ENCODE peak calls at places on chromosome 11, in eight cellular contexts. M, N, T, B, C, I, P and Y are unnamed samples.

GRCh38 chr11:36350137-36350513 is 54.0 kb downstream of the PRR5L start:
- DNase-seq in M (no peak), N (no peak), T (no peak), B (no peak), C (no peak), I (no peak), P (no peak), Y (no peak)

GRCh38 chr11:59776210-59777066 is 21.3 kb downstream of the STX3 start:
- DNase-seq in M (peak), N (no peak), T (no peak), B (peak), C (no peak), I (no peak), P (no peak), Y (no peak)

GRCh38 chr11:120331301-120331966 is 4.8 kb upstream of the ARHGEF12 start:
- DNase-seq in M (peak), N (peak), T (peak), B (peak), C (no peak), I (no peak), P (no peak), Y (peak)

GRCh38 chr11:94171693-94172440 is 43.2 kb downstream of the PANX1 start:
- DNase-seq in M (peak), N (peak), T (no peak), B (peak), C (peak), I (no peak), P (peak), Y (peak)

GRCh38 chr11:118900535-118901384 is 17.1 kb downstream of the CXCR5 start:
- DNase-seq in M (no peak), N (no peak), T (no peak), B (no peak), C (no peak), I (no peak), P (no peak), Y (no peak)

GRCh38 chr11:76978818-76979217 is 55.4 kb upstream of the B3GNT6 start:
- DNase-seq in M (no peak), N (no peak), T (no peak), B (no peak), C (no peak), I (no peak), P (no peak), Y (no peak)

GRCh38 chr11:32830413-32830738 is 649 bp downstream of the PRRG4 start:
- DNase-seq in M (peak), N (no peak), T (no peak), B (peak), C (peak), I (no peak), P (no peak), Y (no peak)

GRCh38 chr11:116814502-116814901 is 8.6 kb downstream of the APOA4 start:
- DNase-seq in M (no peak), N (no peak), T (no peak), B (no peak), C (no peak), I (no peak), P (no peak), Y (no peak)

GRCh38 chr11:62689421-62690183 is at the start of gene LRRN4CL:
- DNase-seq in M (peak), N (peak), T (peak), B (peak), C (no peak), I (peak), P (no peak), Y (peak)

GRCh38 chr11:73359930-73360742 is 16.1 kb upstream of the RELT start:
- DNase-seq in M (peak), N (peak), T (no peak), B (peak), C (peak), I (no peak), P (peak), Y (peak)

GRCh38 chr11:64124147-64124546 is 41.8 kb downstream of the MACROD1 start:
- DNase-seq in M (peak), N (no peak), T (no peak), B (peak), C (peak), I (no peak), P (no peak), Y (no peak)

GRCh38 chr11:67060111-67060522 is 3.5 kb downstream of the RHOD start:
- DNase-seq in M (peak), N (no peak), T (no peak), B (peak), C (no peak), I (peak), P (no peak), Y (no peak)

GRCh38 chr11:9330387-9331384 is 16.3 kb upstream of the TMEM41B start:
- DNase-seq in M (peak), N (peak), T (no peak), B (peak), C (no peak), I (peak), P (no peak), Y (peak)

GRCh38 chr11:11381471-11382100 is 28.5 kb upstream of the CSNK2A3 start:
- DNase-seq in M (no peak), N (no peak), T (no peak), B (no peak), C (peak), I (no peak), P (no peak), Y (no peak)

GRCh38 chr11:131118247-131118646 is 202.0 kb upstream of the SNX19 start:
- DNase-seq in M (peak), N (no peak), T (no peak), B (no peak), C (no peak), I (no peak), P (no peak), Y (no peak)

GRCh38 chr11:43543313-43543712 is 137.2 kb upstream of the HSD17B12 start:
- DNase-seq in M (no peak), N (no peak), T (no peak), B (no peak), C (peak), I (no peak), P (no peak), Y (no peak)

GRCh38 chr11:130478881-130479280 is 30.4 kb downstream of the ADAMTS15 start:
- DNase-seq in M (no peak), N (peak), T (no peak), B (peak), C (no peak), I (no peak), P (no peak), Y (no peak)

GRCh38 chr11:93512073-93512475 is 31.1 kb downstream of the SMCO4 start:
- DNase-seq in M (no peak), N (no peak), T (no peak), B (no peak), C (no peak), I (no peak), P (no peak), Y (no peak)

GRCh38 chr11:125465701-125466100 is 30.4 kb downstream of the FEZ1 start:
- DNase-seq in M (no peak), N (no peak), T (no peak), B (no peak), C (no peak), I (no peak), P (no peak), Y (no peak)

GRCh38 chr11:131773626-131774025 is 403.2 kb downstream of the NTM start:
- DNase-seq in M (no peak), N (no peak), T (no peak), B (peak), C (no peak), I (no peak), P (no peak), Y (no peak)

GRCh38 chr11:96385187-96385586 is 4.5 kb downstream of the CCDC82 start:
- DNase-seq in M (no peak), N (no peak), T (no peak), B (no peak), C (no peak), I (no peak), P (no peak), Y (no peak)

GRCh38 chr11:92769125-92769524 is 200.3 kb upstream of the MTNR1B start:
- DNase-seq in M (no peak), N (no peak), T (no peak), B (no peak), C (no peak), I (no peak), P (no peak), Y (no peak)

GRCh38 chr11:118581057-118581456 is 8.8 kb downstream of the ARCN1 start:
- DNase-seq in M (no peak), N (no peak), T (no peak), B (no peak), C (peak), I (no peak), P (no peak), Y (no peak)

GRCh38 chr11:12330491-12331231 is 46.7 kb upstream of the PARVA start:
- DNase-seq in M (peak), N (no peak), T (no peak), B (no peak), C (peak), I (no peak), P (no peak), Y (no peak)

GRCh38 chr11:129090056-129090455 is 102.1 kb downstream of the ARHGAP32 start:
- DNase-seq in M (no peak), N (peak), T (no peak), B (no peak), C (no peak), I (no peak), P (no peak), Y (no peak)

GRCh38 chr11:8207080-8208000 is 38.5 kb upstream of the RIC3 start:
- DNase-seq in M (no peak), N (peak), T (no peak), B (no peak), C (peak), I (no peak), P (no peak), Y (no peak)

GRCh38 chr11:70423523-70424505 is 25.5 kb downstream of the CTTN start:
- DNase-seq in M (peak), N (peak), T (no peak), B (peak), C (no peak), I (peak), P (no peak), Y (peak)

GRCh38 chr11:129828301-129828836 is 12.7 kb downstream of the TMEM45B start:
- DNase-seq in M (peak), N (no peak), T (no peak), B (peak), C (peak), I (no peak), P (no peak), Y (no peak)

GRCh38 chr11:129163714-129164164 is 28.4 kb downstream of the ARHGAP32 start:
- DNase-seq in M (no peak), N (no peak), T (no peak), B (no peak), C (peak), I (no peak), P (no peak), Y (no peak)

GRCh38 chr11:45843158-45843924 is 3.9 kb upstream of the CRY2 start:
- DNase-seq in M (peak), N (peak), T (peak), B (peak), C (peak), I (peak), P (peak), Y (peak)